ENCODE peak calls at places on chromosomes 6 and 20, in eight cellular contexts. P, H, Q, L, Y, D, J and N are unnamed samples.
A peak's percentile ranks its signal among the peaks of the same experiment; 100 is the strongest.

GRCh38 chr6:99588618-99589289 is 17.9 kb upstream of the PRDM13 start:
- DNase-seq in L (no peak), P (peak; percentile 49), H (peak; percentile 21), D (peak; percentile 56), Y (peak; percentile 82), Q (peak; percentile 77), J (peak; percentile 25), N (peak; percentile 55)

GRCh38 chr20:50221501-50222323 is 31.1 kb downstream of the CEBPB start:
- DNase-seq in Q (no peak), H (no peak), Y (no peak), D (no peak), P (no peak), L (no peak), J (no peak), N (no peak)

GRCh38 chr6:125191916-125192609 is 38.5 kb downstream of the TPD52L1 start:
- DNase-seq in D (peak; percentile 10), J (no peak), L (no peak), H (peak; percentile 70), Y (peak; percentile 48), P (peak; percentile 26), Q (peak; percentile 50), N (peak; percentile 65)

GRCh38 chr20:62795023-62795761 is 1.1 kb upstream of the MRGBP start:
- DNase-seq in L (peak; percentile 61), Y (peak; percentile 66), H (no peak), D (peak; percentile 26), Q (peak; percentile 62), J (peak; percentile 20), P (peak; percentile 69), N (no peak)

GRCh38 chr6:169865346-169866139 is 114.1 kb downstream of the ERMARD start:
- DNase-seq in Y (no peak), Q (no peak), L (no peak), P (no peak), J (no peak), H (no peak), D (no peak), N (no peak)

GRCh38 chr6:154092336-154092962 is 53.4 kb downstream of the OPRM1 start:
- DNase-seq in Q (no peak), J (no peak), D (no peak), P (no peak), Y (no peak), L (no peak), H (no peak), N (no peak)

GRCh38 chr6:114376611-114377206 is 33.9 kb upstream of the HS3ST5 start:
- DNase-seq in P (no peak), D (no peak), Q (no peak), H (no peak), Y (no peak), J (no peak), L (no peak), N (no peak)

GRCh38 chr6:3009930-3010329 is 10.2 kb downstream of the NQO2 start:
- DNase-seq in L (no peak), Y (no peak), J (no peak), H (no peak), Q (no peak), D (no peak), P (no peak), N (no peak)

GRCh38 chr6:33298773-33299236 is at the start of gene RGL2:
- DNase-seq in L (peak; percentile 71), P (peak; percentile 32), J (peak; percentile 85), Y (no peak), D (peak; percentile 58), H (no peak), Q (peak; percentile 62), N (peak; percentile 85)

GRCh38 chr20:7673841-7674240 is 266.4 kb downstream of the HAO1 start:
- DNase-seq in Q (no peak), P (no peak), J (no peak), Y (no peak), D (no peak), H (peak; percentile 60), L (no peak), N (no peak)

GRCh38 chr6:79536615-79536968 is 638 bp downstream of the LCA5 start:
- DNase-seq in P (no peak), Y (no peak), L (no peak), Q (no peak), J (peak; percentile 57), H (no peak), D (peak; percentile 52), N (no peak)

GRCh38 chr6:144346719-144347446 is 61.7 kb downstream of the UTRN start:
- DNase-seq in D (no peak), P (no peak), L (no peak), H (peak; percentile 28), J (no peak), Q (no peak), Y (no peak), N (no peak)

GRCh38 chr6:408599-409102 is 17.1 kb downstream of the IRF4 start:
- DNase-seq in P (no peak), Q (no peak), J (no peak), Y (peak; percentile 11), D (no peak), L (no peak), H (no peak), N (no peak)

GRCh38 chr6:80332013-80332412 is 225.5 kb downstream of the BCKDHB start:
- DNase-seq in Y (peak; percentile 13), J (no peak), D (peak; percentile 57), L (no peak), H (no peak), P (no peak), Q (peak; percentile 16), N (no peak)

GRCh38 chr20:25608774-25609173 is 15.0 kb downstream of the NANP start:
- DNase-seq in Y (no peak), J (no peak), H (no peak), D (no peak), P (no peak), L (no peak), Q (no peak), N (no peak)

GRCh38 chr6:149166324-149166723 is 151.2 kb upstream of the TAB2 start:
- DNase-seq in L (no peak), P (no peak), Y (no peak), D (no peak), H (no peak), J (no peak), Q (no peak), N (no peak)

GRCh38 chr20:20411382-20411781 is 43.5 kb downstream of the INSM1 start:
- DNase-seq in Y (no peak), Q (peak; percentile 20), D (peak; percentile 37), P (no peak), H (no peak), J (no peak), L (no peak), N (no peak)

GRCh38 chr6:15888798-15889772 is 226.3 kb upstream of the DTNBP1 start:
- DNase-seq in Q (no peak), L (no peak), D (no peak), P (no peak), J (no peak), H (no peak), Y (no peak), N (no peak)

GRCh38 chr20:51413753-51414323 is 128.7 kb downstream of the NFATC2 start:
- DNase-seq in P (no peak), Y (no peak), J (no peak), H (no peak), Q (no peak), D (no peak), L (no peak), N (no peak)

GRCh38 chr6:125258651-125259353 is 43.0 kb downstream of the HDDC2 start:
- DNase-seq in J (no peak), Y (no peak), H (no peak), L (no peak), Q (no peak), D (no peak), P (no peak), N (no peak)

GRCh38 chr6:27582928-27583725 is 110.2 kb upstream of the ZNF184 start:
- DNase-seq in L (no peak), H (no peak), D (no peak), Y (peak; percentile 33), P (no peak), J (no peak), Q (peak; percentile 41), N (no peak)

GRCh38 chr20:3654326-3655031 is 8.7 kb downstream of the GFRA4 start:
- DNase-seq in J (no peak), L (no peak), H (no peak), D (peak; percentile 75), Y (peak; percentile 93), Q (no peak), P (no peak), N (no peak)

GRCh38 chr6:95084867-95085266 is 492.5 kb upstream of the MANEA start:
- DNase-seq in Q (no peak), Y (no peak), H (no peak), D (no peak), P (no peak), J (no peak), L (no peak), N (no peak)

GRCh38 chr6:166554316-166554715 is 32.2 kb downstream of the RAMACL start:
- DNase-seq in Y (no peak), Q (no peak), J (no peak), L (no peak), D (no peak), H (no peak), P (no peak), N (no peak)

GRCh38 chr6:3287308-3287707 is 28.6 kb downstream of the PSMG4 start:
- DNase-seq in P (no peak), Y (no peak), J (no peak), L (no peak), Q (no peak), H (no peak), D (no peak), N (peak; percentile 10)

GRCh38 chr6:14831922-14832321 is 413.9 kb upstream of the JARID2 start:
- DNase-seq in D (no peak), Y (no peak), Q (no peak), H (peak; percentile 57), P (no peak), J (no peak), L (no peak), N (no peak)

GRCh38 chr6:139778113-139778512 is 403.7 kb upstream of the CITED2 start:
- DNase-seq in Y (no peak), D (no peak), L (no peak), J (no peak), Q (no peak), P (no peak), H (no peak), N (no peak)

GRCh38 chr6:10453596-10453995 is 38.7 kb upstream of the TFAP2A start:
- DNase-seq in H (no peak), J (no peak), D (no peak), Y (no peak), L (no peak), P (no peak), Q (no peak), N (no peak)

GRCh38 chr20:51910202-51911050 is 108.1 kb upstream of the SALL4 start:
- DNase-seq in H (no peak), J (no peak), Y (no peak), Q (no peak), D (no peak), P (no peak), L (no peak), N (no peak)

GRCh38 chr20:63564036-63564810 is 9.8 kb downstream of the HELZ2 start:
- DNase-seq in Y (no peak), H (no peak), L (no peak), D (no peak), P (no peak), Q (no peak), J (no peak), N (peak; percentile 4)

GRCh38 chr20:59525500-59526241 is 78.7 kb upstream of the PHACTR3 start:
- DNase-seq in D (peak; percentile 17), Q (peak; percentile 11), L (peak; percentile 21), P (no peak), H (no peak), J (peak; percentile 24), Y (peak; percentile 5), N (no peak)

GRCh38 chr20:58359441-58359840 is 29.6 kb upstream of the VAPB start:
- DNase-seq in Y (no peak), Q (no peak), P (no peak), H (no peak), D (no peak), L (no peak), J (no peak), N (no peak)